ENCODE peak calls at places on chromosomes 3 and 15, in five cellular contexts. W is foreskin keratinocyte, T is PC-9, O is dorsolateral prefrontal cortex, D is cardiac muscle cell. E is an unnamed sample. For H3K27me3, the result is how much of the 10 kb centered on the place peaks cover.

GRCh38 chr3:88617283-88617682 is 467.5 kb downstream of the C3orf38 start:
- DNase-seq in O (no peak), D (no peak), W (no peak), T (no peak), E (no peak)

GRCh38 chr3:181052256-181052655 is 62.7 kb upstream of the DNAJC19 start:
- DNase-seq in T (no peak), W (no peak), O (no peak), D (no peak), E (no peak)

GRCh38 chr3:41961061-41961749 is 698 bp downstream of the ULK4 start:
- DNase-seq in W (peak), T (peak), D (peak), O (peak), E (peak)

GRCh38 chr3:63706321-63707085 is 54.0 kb downstream of the SNTN start:
- DNase-seq in W (peak), O (no peak), T (no peak), D (no peak), E (no peak)

GRCh38 chr15:80061581-80061980 is 2.1 kb downstream of the ZFAND6 start:
- DNase-seq in D (no peak), W (no peak), T (no peak), O (no peak), E (no peak)

GRCh38 chr15:98503970-98504369 is 144.4 kb upstream of the IGF1R start:
- DNase-seq in W (no peak), O (no peak), D (no peak), T (no peak), E (no peak)

GRCh38 chr15:94070341-94071275 is 160.8 kb upstream of the MCTP2 start:
- DNase-seq in T (no peak), O (no peak), W (no peak), D (no peak), E (no peak)

GRCh38 chr15:69749797-69750196 is 297.2 kb downstream of the RPLP1 start:
- DNase-seq in T (no peak), O (no peak), D (no peak), W (no peak), E (no peak)

GRCh38 chr15:76160426-76161152 is 100.8 kb downstream of the TMEM266 start:
- DNase-seq in D (no peak), T (no peak), O (no peak), W (no peak), E (peak)

GRCh38 chr3:30356901-30357753 is 249.3 kb upstream of the TGFBR2 start:
- DNase-seq in D (no peak), W (peak), O (no peak), T (no peak), E (no peak)

GRCh38 chr3:59040902-59041301 is 8.9 kb downstream of the CFAP20DC start:
- DNase-seq in T (no peak), W (no peak), D (no peak), O (no peak), E (no peak)

GRCh38 chr3:129793947-129794318 is 99.6 kb downstream of the TMCC1 start:
- DNase-seq in O (no peak), D (peak), T (peak), W (no peak), E (peak)

GRCh38 chr3:1552831-1553230 is 460.0 kb downstream of the CNTN6 start:
- DNase-seq in W (no peak), O (no peak), D (no peak), T (no peak), E (no peak)

GRCh38 chr3:39558775-39559306 is 91.4 kb downstream of the MOBP start:
- DNase-seq in O (no peak), T (no peak), W (no peak), D (no peak), E (no peak)

GRCh38 chr15:35980719-35981118 is 434.8 kb upstream of the DPH6 start:
- DNase-seq in D (no peak), T (no peak), W (peak), O (no peak), E (no peak)

GRCh38 chr3:129824926-129825541 is 68.5 kb downstream of the TMCC1 start:
- DNase-seq in D (peak), O (no peak), T (peak), W (no peak), E (peak)

GRCh38 chr3:166013073-166013679 is 176.0 kb upstream of the BCHE start:
- DNase-seq in O (no peak), T (peak), D (peak), W (no peak), E (no peak)

GRCh38 chr3:73136941-73137340 is 75.5 kb downstream of the EBLN2 start:
- DNase-seq in W (no peak), T (no peak), D (no peak), O (no peak), E (no peak)

GRCh38 chr15:96274698-96275097 is 55.8 kb upstream of the NR2F2 start:
- DNase-seq in W (peak), O (no peak), T (no peak), D (no peak), E (no peak)

GRCh38 chr3:14277557-14277956 is 98.9 kb downstream of the LSM3 start:
- DNase-seq in D (no peak), T (no peak), W (no peak), O (no peak), E (no peak)

GRCh38 chr3:1578105-1578833 is 485.4 kb downstream of the CNTN6 start:
- DNase-seq in T (no peak), O (no peak), D (no peak), W (no peak), E (no peak)

GRCh38 chr3:61612211-61612995 is 51.0 kb downstream of the PTPRG start:
- DNase-seq in W (no peak), T (peak), D (no peak), O (no peak), E (no peak)

GRCh38 chr3:112627419-112627818 is 13.5 kb downstream of the CCDC80 start:
- DNase-seq in O (no peak), T (no peak), D (no peak), W (no peak), E (no peak)

GRCh38 chr15:46177219-46177618 is 542.4 kb downstream of the SQOR start:
- DNase-seq in T (no peak), W (no peak), O (no peak), D (peak), E (no peak)

GRCh38 chr3:175941352-175941751 is 1082.2 kb downstream of the NAALADL2 start:
- DNase-seq in D (no peak), T (peak), W (no peak), O (no peak), E (peak)

DNA sequence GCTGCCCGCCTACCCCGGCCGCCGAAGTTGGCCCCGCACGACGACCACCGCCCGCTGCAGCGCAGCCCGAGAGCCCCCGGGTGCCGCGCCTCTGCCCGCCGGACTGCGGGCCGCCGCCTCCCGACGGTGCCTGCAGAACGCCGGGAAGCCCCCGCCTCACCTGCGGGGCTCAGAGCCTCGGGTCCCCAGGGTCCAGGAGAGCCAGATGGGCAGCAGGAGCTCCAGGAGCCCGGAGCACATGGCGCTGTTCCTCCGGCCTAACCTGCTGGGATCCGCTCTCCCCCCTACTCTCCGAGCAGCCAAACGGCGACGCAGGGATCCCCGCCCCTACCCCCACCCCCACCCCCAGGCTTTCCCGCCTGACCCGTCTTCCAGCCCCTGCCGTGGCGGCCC is 615 bp upstream of the GABRB3 start:
- DNase-seq in D (peak), O (no peak), T (no peak), W (no peak), E (peak)
- H3K27me3 ChIP-seq in D (half or more), O (under half), T (under half), W (under half), E (under half)

DNA sequence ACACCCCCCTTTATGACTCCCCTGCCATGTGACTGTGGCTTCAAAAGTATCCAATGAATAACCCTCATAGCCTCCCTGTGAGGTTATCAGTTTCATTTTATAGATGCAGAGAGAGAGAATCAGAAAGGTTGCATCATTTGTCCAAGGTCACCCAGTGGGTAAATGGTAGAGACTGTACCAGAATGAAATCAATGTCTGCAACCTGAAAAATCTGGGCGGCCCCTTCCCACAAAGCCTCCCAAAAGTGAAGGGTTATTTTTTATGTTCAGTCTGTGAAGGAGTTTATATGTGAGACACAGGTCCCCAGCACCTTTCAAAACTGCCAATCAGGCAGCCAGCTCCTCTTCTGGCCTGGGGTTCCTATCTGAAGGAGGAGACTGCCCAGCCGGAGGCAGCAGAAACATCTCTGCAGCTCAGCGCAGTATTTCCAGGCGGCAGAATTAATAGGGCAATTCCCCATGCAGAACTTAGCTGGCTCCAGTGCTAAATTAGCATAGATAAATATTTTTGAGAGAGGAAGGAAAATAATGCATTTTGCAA is 130.8 kb upstream of the PRR20G start:
- DNase-seq in O (no peak), D (no peak), W (no peak), T (no peak), E (no peak)
- H3K27me3 ChIP-seq in O (under half), D (under half), W (half or more), T (half or more), E (under half)

DNA sequence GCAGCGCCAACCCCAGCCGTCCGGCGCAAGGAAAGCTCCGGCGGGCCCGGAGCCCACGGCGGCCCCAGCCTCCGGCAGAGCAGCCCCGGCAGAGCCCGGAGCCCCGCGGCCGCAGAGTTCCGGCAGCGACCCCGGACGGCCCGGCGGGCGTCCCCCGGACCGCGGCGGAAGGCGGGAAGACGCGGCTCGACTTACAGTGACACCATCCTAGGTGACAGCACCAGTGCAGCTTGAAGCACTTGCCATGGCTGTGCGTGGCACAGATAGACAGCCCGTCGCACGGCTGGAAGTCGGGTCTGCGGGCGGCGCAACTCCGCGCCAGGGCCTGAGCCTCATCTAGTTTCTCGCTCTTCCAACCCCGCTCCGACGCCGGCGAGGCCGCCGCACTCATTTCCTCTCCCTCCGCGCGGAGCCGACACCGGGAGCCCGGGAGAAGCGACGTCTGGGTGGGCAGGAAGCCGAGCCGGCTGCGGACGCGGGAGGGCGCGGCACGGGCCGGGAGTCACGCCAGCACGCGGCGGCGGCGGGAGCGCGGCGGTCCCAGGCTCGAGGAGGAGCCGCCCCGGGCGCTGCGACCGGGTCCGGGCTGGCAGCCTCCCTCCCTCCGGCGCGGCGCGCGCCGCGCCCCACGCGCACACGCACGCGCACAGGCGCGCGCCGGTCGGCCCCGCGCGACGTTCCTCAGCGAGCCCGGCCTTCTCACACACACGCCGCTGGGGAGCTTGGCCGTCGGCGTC is at the start of gene C3orf70:
- DNase-seq in D (peak), O (peak), W (no peak), T (peak), E (peak)
- H3K27me3 ChIP-seq in D (half or more), O (under half), W (half or more), T (half or more), E (under half)

GRCh38 chr3:196115678-196116083 is 33.8 kb upstream of the TFRC start:
- DNase-seq in O (no peak), W (no peak), D (no peak), T (no peak), E (no peak)
- H3K27me3 ChIP-seq in O (under half), W (under half), D (under half), T (under half), E (under half)

GRCh38 chr3:186361246-186361611 is 805 bp downstream of the DGKG start:
- DNase-seq in O (no peak), W (no peak), T (no peak), D (no peak), E (no peak)
- H3K27me3 ChIP-seq in O (under half), W (half or more), T (half or more), D (half or more), E (under half)

GRCh38 chr15:74723754-74724334 is 1.5 kb downstream of the CYP1A1 start:
- DNase-seq in O (no peak), D (peak), T (peak), W (peak), E (peak)

GRCh38 chr15:74724570-74725240 is 623 bp downstream of the CYP1A1 start:
- DNase-seq in W (no peak), D (no peak), O (no peak), T (no peak), E (no peak)

GRCh38 chr15:74723187-74723586 is 2.1 kb downstream of the CYP1A1 start:
- DNase-seq in O (no peak), D (no peak), T (no peak), W (no peak), E (no peak)

GRCh38 chr15:74725241-74725774 is at the start of gene CYP1A1:
- DNase-seq in T (peak), D (peak), W (no peak), O (peak), E (peak)

GRCh38 chr15:74722591-74722990 is 2.7 kb downstream of the CYP1A1 start:
- DNase-seq in W (no peak), T (no peak), O (no peak), D (no peak), E (no peak)
- H3K27me3 ChIP-seq in W (under half), T (under half), O (under half), D (under half), E (under half)

GRCh38 chr15:91237493-91237892 is 137.4 kb downstream of the SV2B start:
- DNase-seq in D (no peak), T (no peak), O (no peak), W (no peak), E (no peak)
- H3K27me3 ChIP-seq in D (under half), T (half or more), O (under half), W (under half), E (under half)

E was measured in H7.